ENCODE peak calls at places on chromosomes 13 and 19, in ten cellular contexts. R is transverse colon; O is heart right ventricle; T is naive thymus-derived CD4-positive, alpha-beta T cell; U is adrenal gland; I is left ventricle myocardium inferior; Q is keratinocyte; S is endodermal cell; K is ascending aorta; F is PC-3. D is an unnamed sample.
A peak's percentile ranks its signal among the peaks of the same experiment; 100 is the strongest.

GRCh38 chr13:30906411-30906990 is 430 bp downstream of the MEDAG start:
- DNase-seq in R (no peak), O (peak; percentile 29), T (no peak), U (no peak), I (no peak), Q (no peak), S (peak; percentile 60), K (no peak), F (no peak), D (no peak)

GRCh38 chr19:14507704-14508246 is 10.4 kb downstream of the DNAJB1 start:
- DNase-seq in R (no peak), O (no peak), T (no peak), U (no peak), I (no peak), Q (no peak), S (no peak), K (no peak), F (peak; percentile 97), D (peak; percentile 58)

GRCh38 chr19:48445606-48446481 is at the start of gene GRWD1:
- DNase-seq in R (peak; percentile 93), O (peak; percentile 80), T (peak; percentile 93), U (peak; percentile 97), I (peak; percentile 84), Q (peak; percentile 81), S (peak; percentile 97), K (peak; percentile 96), F (peak; percentile 94), D (peak; percentile 93)

GRCh38 chr13:94346261-94347019 is 133.0 kb downstream of the DCT start:
- DNase-seq in R (no peak), O (no peak), T (no peak), U (no peak), I (no peak), Q (no peak), S (no peak), K (no peak), F (no peak), D (no peak)

GRCh38 chr19:947707-948533 is 22.1 kb downstream of the ARID3A start:
- DNase-seq in R (peak; percentile 83), O (peak; percentile 59), T (no peak), U (peak; percentile 76), I (peak; percentile 64), Q (no peak), S (no peak), K (peak; percentile 81), F (no peak), D (peak; percentile 51)

GRCh38 chr19:14361824-14362223 is 19.4 kb upstream of the ADGRE5 start:
- DNase-seq in R (no peak), O (no peak), T (peak; percentile 55), U (no peak), I (no peak), Q (no peak), S (peak; percentile 84), K (no peak), F (no peak), D (no peak)

GRCh38 chr13:20828540-20829364 is 55.0 kb upstream of the EEF1AKMT1 start:
- DNase-seq in R (peak; percentile 12), O (no peak), T (peak; percentile 46), U (no peak), I (no peak), Q (no peak), S (no peak), K (no peak), F (peak; percentile 75), D (no peak)

GRCh38 chr13:109737606-109738005 is 48.8 kb downstream of the IRS2 start:
- DNase-seq in R (no peak), O (no peak), T (no peak), U (no peak), I (no peak), Q (no peak), S (peak; percentile 41), K (no peak), F (no peak), D (no peak)

GRCh38 chr19:34228762-34229161 is 25.6 kb upstream of the GARRE1 start:
- DNase-seq in R (no peak), O (no peak), T (no peak), U (no peak), I (no peak), Q (no peak), S (no peak), K (no peak), F (no peak), D (no peak)

GRCh38 chr19:34230833-34231232 is 23.5 kb upstream of the GARRE1 start:
- DNase-seq in R (no peak), O (no peak), T (no peak), U (no peak), I (no peak), Q (no peak), S (peak; percentile 59), K (no peak), F (no peak), D (no peak)

GRCh38 chr19:34226036-34226435 is 28.3 kb upstream of the GARRE1 start:
- DNase-seq in R (no peak), O (no peak), T (no peak), U (no peak), I (no peak), Q (no peak), S (no peak), K (no peak), F (no peak), D (no peak)

GRCh38 chr19:34229721-34230120 is 24.6 kb upstream of the GARRE1 start:
- DNase-seq in R (no peak), O (no peak), T (no peak), U (no peak), I (no peak), Q (no peak), S (no peak), K (no peak), F (no peak), D (no peak)

GRCh38 chr19:34228347-34228746 is 26.0 kb upstream of the GARRE1 start:
- DNase-seq in R (no peak), O (no peak), T (no peak), U (no peak), I (no peak), Q (no peak), S (no peak), K (no peak), F (peak; percentile 24), D (no peak)
- H3K36me3 ChIP-seq in R (peaks cover 32% of the 10 kb centered on the region), O (peaks cover 48% of the 10 kb centered on the region), T (peaks cover 75% of the 10 kb centered on the region), U (no peaks in the 10 kb centered on the region), I (peaks cover 70% of the 10 kb centered on the region), Q (peaks cover 38% of the 10 kb centered on the region), S (peaks cover 87% of the 10 kb centered on the region), K (peaks cover 59% of the 10 kb centered on the region), F (peaks cover 40% of the 10 kb centered on the region), D (peaks cover 37% of the 10 kb centered on the region)

DNA sequence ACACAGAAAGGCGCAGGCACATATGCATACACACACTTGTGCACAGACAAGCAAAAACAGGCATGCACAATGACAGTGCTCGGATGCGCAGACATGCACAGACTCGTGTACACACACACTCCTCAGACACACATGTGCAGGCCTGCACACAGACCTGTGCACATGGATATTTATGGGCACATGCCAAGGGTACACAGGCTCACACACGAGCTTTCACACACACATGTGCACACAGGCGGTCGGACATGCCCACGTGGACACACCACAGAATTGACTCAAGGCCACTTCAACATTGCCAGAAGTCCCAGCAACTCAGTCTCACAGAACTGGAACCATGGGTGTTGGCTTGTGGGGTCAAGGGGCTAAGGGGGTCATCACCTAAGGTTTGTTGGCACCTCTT is 206.8 kb downstream of the URI1 start:
- DNase-seq in R (no peak), O (no peak), T (no peak), U (no peak), I (no peak), Q (no peak), S (no peak), K (no peak), F (no peak), D (no peak)
- H3K27ac ChIP-seq in R (no peak overlapping the region), O (no peak overlapping the region), T (no peak overlapping the region), U (no peak overlapping the region), I (no peak overlapping the region), Q (no peak overlapping the region), S (no peak overlapping the region), K (no peak overlapping the region), F (no peak overlapping the region), D (no peak overlapping the region)

GRCh38 chr13:112058519-112058873 is 8.5 kb upstream of the SOX1 start:
- DNase-seq in R (no peak), O (no peak), T (no peak), U (no peak), I (no peak), Q (no peak), S (peak; percentile 56), K (no peak), F (no peak), D (no peak)

GRCh38 chr13:112058941-112059340 is 8.0 kb upstream of the SOX1 start:
- DNase-seq in R (no peak), O (no peak), T (no peak), U (no peak), I (no peak), Q (no peak), S (no peak), K (no peak), F (no peak), D (no peak)

GRCh38 chr13:112057434-112057735 is 9.6 kb upstream of the SOX1 start:
- DNase-seq in R (no peak), O (no peak), T (no peak), U (no peak), I (no peak), Q (no peak), S (no peak), K (no peak), F (no peak), D (no peak)

GRCh38 chr13:112056739-112057433 is 10.1 kb upstream of the SOX1 start:
- DNase-seq in R (no peak), O (no peak), T (no peak), U (no peak), I (no peak), Q (no peak), S (peak; percentile 69), K (no peak), F (no peak), D (no peak)

DNA sequence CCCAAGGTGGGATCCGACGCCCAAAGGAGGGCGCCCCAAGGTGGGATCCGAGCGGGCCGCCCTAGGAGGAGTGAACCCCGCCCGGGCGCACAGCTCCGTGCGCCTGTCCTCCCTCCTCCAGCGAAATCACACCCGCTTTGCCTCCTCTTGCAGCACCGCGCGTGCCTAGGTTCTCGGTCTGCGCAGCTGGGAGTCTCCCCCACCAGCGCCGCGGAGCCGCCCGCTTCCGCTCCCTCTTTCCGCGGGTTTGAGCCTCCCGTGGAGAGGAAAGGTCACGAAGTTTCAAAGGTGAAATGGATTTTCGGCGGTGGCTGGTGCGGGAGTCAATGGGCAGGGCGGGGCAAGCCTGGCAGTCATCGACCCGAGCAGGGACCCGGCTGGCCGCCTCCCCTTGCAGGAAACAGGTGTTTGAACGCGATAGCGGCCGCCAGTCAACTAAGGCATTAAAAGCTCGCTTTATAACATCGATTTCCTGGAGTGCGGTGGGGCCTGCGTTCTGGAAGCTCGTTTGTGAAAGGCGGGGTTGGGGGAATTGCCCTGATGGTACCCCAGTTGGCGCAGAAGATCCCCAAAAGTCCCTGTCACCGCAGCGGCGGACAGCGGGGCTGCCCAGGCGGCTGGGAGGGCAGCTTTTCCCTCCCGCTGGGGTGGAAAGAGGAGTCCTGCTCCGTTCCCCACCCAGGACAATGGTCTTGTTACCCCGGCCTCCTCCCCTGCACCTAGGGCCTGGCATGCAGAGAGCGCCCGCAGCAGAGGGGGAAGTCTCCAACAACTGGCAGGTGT is 9.0 kb upstream of the SOX1 start:
- DNase-seq in R (no peak), O (no peak), T (no peak), U (no peak), I (no peak), Q (no peak), S (peak; percentile 68), K (no peak), F (no peak), D (no peak)
- H3K27me3 ChIP-seq in R (peaks cover 100% of the 10 kb centered on the region), O (peaks cover 100% of the 10 kb centered on the region), T (peaks cover 8% of the 10 kb centered on the region), U (peaks cover 98% of the 10 kb centered on the region), I (peaks cover 100% of the 10 kb centered on the region), Q (peaks cover 98% of the 10 kb centered on the region), S (peaks cover 100% of the 10 kb centered on the region), K (peaks cover 7% of the 10 kb centered on the region), F (peaks cover 30% of the 10 kb centered on the region), D (peaks cover 44% of the 10 kb centered on the region)

DNA sequence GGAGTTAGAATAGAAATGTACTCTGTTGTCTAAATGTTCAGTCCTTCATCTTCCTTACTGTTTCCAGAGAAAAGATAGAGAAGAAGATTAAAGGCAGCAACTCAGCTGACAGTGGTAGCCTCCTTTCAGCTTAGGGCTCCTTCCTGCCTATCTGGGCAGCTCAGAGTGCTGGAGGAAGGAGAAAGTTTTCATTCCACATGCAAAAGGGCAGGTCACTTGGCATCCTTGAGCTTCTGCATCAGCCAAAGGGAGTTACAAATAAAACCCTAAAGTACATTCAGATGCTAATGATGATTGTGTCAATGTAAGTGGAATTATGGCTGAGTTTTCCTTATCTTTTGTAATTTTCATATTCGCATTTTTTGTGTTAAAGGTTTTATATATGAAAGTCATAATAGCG is 58.9 kb downstream of the ESD start:
- DNase-seq in R (no peak), O (no peak), T (no peak), U (no peak), I (no peak), Q (no peak), S (no peak), K (no peak), F (no peak), D (no peak)
- H3K36me3 ChIP-seq in R (peaks cover 28% of the 10 kb centered on the region), O (peaks cover 11% of the 10 kb centered on the region), T (peaks cover 18% of the 10 kb centered on the region), U (no peaks in the 10 kb centered on the region), I (peaks cover 76% of the 10 kb centered on the region), Q (peaks cover 6% of the 10 kb centered on the region), S (no peaks in the 10 kb centered on the region), K (peaks cover 8% of the 10 kb centered on the region), F (peaks cover 4% of the 10 kb centered on the region), D (peaks cover 11% of the 10 kb centered on the region)